ENCODE peak calls at places on chromosome 4, in eight cellular contexts. O is CD4-positive, CD25-positive, alpha-beta regulatory T cell; P is lower lobe of right lung; K is body of pancreas; G is esophagus squamous epithelium; Q is breast epithelium; Z is PC-9; I is Peyer's patch. U is an unnamed sample. For H3K4me1, the result is how much of the 10 kb centered on the place peaks cover.

GRCh38 chr4:1347410-1347864 is 429 bp downstream of the UVSSA start:
- DNase-seq in Q (peak), P (peak), K (peak), I (peak), O (peak), Z (peak), G (no peak), U (peak)

GRCh38 chr4:57102050-57102564 is 8.1 kb downstream of the IGFBP7 start:
- DNase-seq in I (no peak), K (peak), G (no peak), P (no peak), O (no peak), Q (peak), Z (peak), U (no peak)

GRCh38 chr4:3711183-3712111 is 54.7 kb upstream of the ADRA2C start:
- DNase-seq in O (no peak), K (no peak), Q (no peak), G (no peak), P (peak), Z (no peak), I (no peak), U (no peak)

GRCh38 chr4:108799335-108799734 is 36.5 kb upstream of the ETNPPL start:
- DNase-seq in P (no peak), O (no peak), Q (no peak), G (no peak), I (no peak), Z (no peak), K (no peak), U (no peak)

GRCh38 chr4:112082954-112083586 is 62.2 kb upstream of the FAM241A start:
- DNase-seq in Z (peak), Q (no peak), K (no peak), O (no peak), P (no peak), G (no peak), I (no peak), U (no peak)

GRCh38 chr4:94551616-94552564 is 100.1 kb downstream of the PDLIM5 start:
- DNase-seq in P (no peak), Q (no peak), O (no peak), I (no peak), G (no peak), K (no peak), Z (no peak), U (no peak)

GRCh38 chr4:110075083-110075738 is 123.2 kb downstream of the ELOVL6 start:
- DNase-seq in Z (no peak), K (no peak), P (no peak), O (no peak), Q (no peak), G (no peak), I (no peak), U (no peak)

GRCh38 chr4:108119199-108119800 is 49.4 kb downstream of the LEF1 start:
- DNase-seq in Z (no peak), I (no peak), G (no peak), P (no peak), Q (no peak), O (peak), K (no peak), U (no peak)

GRCh38 chr4:10186228-10187214 is 69.9 kb upstream of the WDR1 start:
- DNase-seq in G (no peak), O (no peak), Z (no peak), Q (no peak), I (no peak), P (no peak), K (no peak), U (no peak)

GRCh38 chr4:154686838-154687237 is 57.0 kb upstream of the LRAT start:
- DNase-seq in Z (no peak), G (no peak), O (no peak), Q (no peak), K (no peak), P (no peak), I (no peak), U (no peak)

GRCh38 chr4:189792819-189793618 is 147.7 kb upstream of the FRG1 start:
- DNase-seq in O (peak), P (peak), Z (peak), K (peak), Q (peak), I (peak), G (no peak), U (peak)
- H3K4me3 ChIP-seq in O (peak), P (peak), Z (no peak), K (no peak), Q (peak), I (no peak), G (no peak), U (no peak)

DNA sequence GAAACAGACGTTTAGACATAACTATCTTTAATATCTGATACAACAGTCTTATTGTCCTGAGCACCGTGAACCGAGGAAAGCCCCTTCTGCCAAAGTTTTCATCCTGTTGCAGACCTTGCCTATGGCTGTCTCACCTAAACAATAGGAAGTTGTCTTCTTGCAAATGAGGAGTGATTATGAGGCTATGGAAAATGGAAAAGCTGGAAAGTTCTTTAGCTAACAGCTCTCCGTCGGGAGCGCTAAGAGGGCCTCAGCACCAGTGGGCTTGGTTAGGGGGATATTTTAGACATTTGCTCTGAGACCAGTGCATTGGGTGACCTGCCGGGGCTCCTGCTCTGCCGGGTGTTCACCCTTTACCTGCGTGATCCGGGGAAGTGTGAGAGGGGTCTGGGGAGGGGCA is 28.4 kb downstream of the TMEM131L start:
- DNase-seq in G (no peak), I (no peak), K (no peak), Q (no peak), O (no peak), P (no peak), Z (no peak), U (no peak)
- H3K4me1 ChIP-seq in G (under half), I (under half), K (under half), Q (under half), O (half or more), P (under half), Z (under half), U (under half)

GRCh38 chr4:87056884-87057283 is 122.1 kb downstream of the AFF1 start:
- DNase-seq in Z (no peak), Q (no peak), O (no peak), G (no peak), I (no peak), K (no peak), P (no peak), U (no peak)

GRCh38 chr4:87058272-87059073 is 123.7 kb downstream of the AFF1 start:
- DNase-seq in P (peak), Z (peak), K (no peak), G (no peak), O (peak), I (no peak), Q (no peak), U (no peak)

GRCh38 chr4:87057835-87058234 is 123.0 kb downstream of the AFF1 start:
- DNase-seq in K (no peak), Z (no peak), G (no peak), I (no peak), P (no peak), Q (no peak), O (no peak), U (no peak)

GRCh38 chr4:87065016-87065415 is 130.2 kb downstream of the AFF1 start:
- DNase-seq in P (no peak), O (no peak), Z (no peak), I (no peak), Q (no peak), K (no peak), G (no peak), U (no peak)

GRCh38 chr4:87060957-87061356 is 126.1 kb downstream of the AFF1 start:
- DNase-seq in I (no peak), G (no peak), O (peak), P (no peak), K (no peak), Q (no peak), Z (no peak), U (no peak)
- H3K4me3 ChIP-seq in I (no peak), G (no peak), O (peak), P (no peak), K (no peak), Q (no peak), Z (no peak), U (no peak)

DNA sequence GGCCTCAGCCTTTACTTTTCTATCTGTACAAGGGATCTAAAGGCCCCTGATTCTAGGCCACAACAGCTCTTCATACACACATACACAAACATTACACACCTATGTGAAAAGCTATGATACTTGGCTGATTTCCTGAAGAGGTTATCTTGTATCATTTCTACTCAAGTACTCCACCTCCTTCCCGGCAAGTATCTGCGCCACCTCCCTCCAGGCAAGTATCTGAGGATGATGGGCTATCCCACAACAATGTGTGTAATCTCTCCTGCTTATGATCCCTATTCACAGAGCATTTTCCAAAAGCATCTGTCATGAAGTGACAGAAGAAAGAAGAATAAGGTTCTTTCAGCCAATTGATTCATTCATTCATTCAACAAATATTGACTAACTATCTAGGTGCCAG is 36.8 kb downstream of the AFAP1 start:
- DNase-seq in O (no peak), Q (no peak), G (no peak), P (no peak), Z (no peak), K (no peak), I (no peak), U (no peak)
- H3K4me1 ChIP-seq in O (under half), Q (under half), G (under half), P (under half), Z (under half), K (under half), I (under half), U (half or more)